ENCODE peak calls at places on chromosomes 6 and 20, in six cellular contexts. One of them, this sample, is unnamed.

GRCh38 chr6:115910147-115910546 is 150.5 kb downstream of the FRK start:
- DNase-seq in upper lobe of right lung: no peak
- DNase-seq in RPMI7951: peak
- DNase-seq in hippocampal formation: no peak
- DNase-seq in small intestine: no peak
- DNase-seq in naive thymus-derived CD8-positive, alpha-beta T cell: no peak
- DNase-seq in this sample: no peak

GRCh38 chr6:89057759-89058158 is 22.8 kb upstream of the PNRC1 start:
- DNase-seq in upper lobe of right lung: no peak
- DNase-seq in hippocampal formation: no peak
- DNase-seq in RPMI7951: no peak
- DNase-seq in naive thymus-derived CD8-positive, alpha-beta T cell: no peak
- DNase-seq in small intestine: no peak
- DNase-seq in this sample: no peak

GRCh38 chr6:34068462-34069044 is 77.3 kb downstream of the GRM4 start:
- DNase-seq in RPMI7951: no peak
- DNase-seq in small intestine: no peak
- DNase-seq in naive thymus-derived CD8-positive, alpha-beta T cell: no peak
- DNase-seq in upper lobe of right lung: no peak
- DNase-seq in hippocampal formation: no peak
- DNase-seq in this sample: no peak

GRCh38 chr6:49898904-49899566 is 32.7 kb upstream of the CRISP1 start:
- DNase-seq in upper lobe of right lung: no peak
- DNase-seq in naive thymus-derived CD8-positive, alpha-beta T cell: no peak
- DNase-seq in hippocampal formation: no peak
- DNase-seq in RPMI7951: no peak
- DNase-seq in small intestine: no peak
- DNase-seq in this sample: no peak

GRCh38 chr6:131565041-131565440 is 8.0 kb upstream of the ARG1 start:
- DNase-seq in RPMI7951: no peak
- DNase-seq in hippocampal formation: no peak
- DNase-seq in upper lobe of right lung: no peak
- DNase-seq in naive thymus-derived CD8-positive, alpha-beta T cell: no peak
- DNase-seq in small intestine: no peak
- DNase-seq in this sample: no peak

GRCh38 chr6:137863126-137863996 is 3.7 kb upstream of the TNFAIP3 start:
- DNase-seq in RPMI7951: no peak
- DNase-seq in small intestine: no peak
- DNase-seq in hippocampal formation: no peak
- DNase-seq in upper lobe of right lung: no peak
- DNase-seq in naive thymus-derived CD8-positive, alpha-beta T cell: no peak
- DNase-seq in this sample: no peak

GRCh38 chr20:57432874-57433491 is 41.8 kb downstream of the RBM38 start:
- DNase-seq in small intestine: peak
- DNase-seq in RPMI7951: peak
- DNase-seq in hippocampal formation: no peak
- DNase-seq in upper lobe of right lung: peak
- DNase-seq in naive thymus-derived CD8-positive, alpha-beta T cell: peak
- DNase-seq in this sample: no peak

GRCh38 chr20:21513881-21514540 is at the start of gene NKX2-2:
- DNase-seq in hippocampal formation: peak
- DNase-seq in RPMI7951: peak
- DNase-seq in naive thymus-derived CD8-positive, alpha-beta T cell: no peak
- DNase-seq in upper lobe of right lung: no peak
- DNase-seq in small intestine: no peak
- DNase-seq in this sample: no peak

GRCh38 chr6:16059496-16059895 is 69.4 kb upstream of the MYLIP start:
- DNase-seq in RPMI7951: no peak
- DNase-seq in naive thymus-derived CD8-positive, alpha-beta T cell: no peak
- DNase-seq in upper lobe of right lung: no peak
- DNase-seq in small intestine: no peak
- DNase-seq in hippocampal formation: no peak
- DNase-seq in this sample: no peak

GRCh38 chr20:8662433-8662954 is 406.4 kb upstream of the PLCB4 start:
- DNase-seq in small intestine: no peak
- DNase-seq in upper lobe of right lung: no peak
- DNase-seq in hippocampal formation: no peak
- DNase-seq in naive thymus-derived CD8-positive, alpha-beta T cell: no peak
- DNase-seq in RPMI7951: no peak
- DNase-seq in this sample: no peak

GRCh38 chr6:33318426-33319073 is 1.0 kb upstream of the ZBTB22 start:
- DNase-seq in naive thymus-derived CD8-positive, alpha-beta T cell: no peak
- DNase-seq in upper lobe of right lung: no peak
- DNase-seq in small intestine: no peak
- DNase-seq in RPMI7951: no peak
- DNase-seq in hippocampal formation: no peak
- DNase-seq in this sample: no peak

GRCh38 chr20:31943052-31943471 is 8.8 kb downstream of the PDRG1 start:
- DNase-seq in naive thymus-derived CD8-positive, alpha-beta T cell: no peak
- DNase-seq in hippocampal formation: peak
- DNase-seq in RPMI7951: no peak
- DNase-seq in small intestine: no peak
- DNase-seq in upper lobe of right lung: no peak
- DNase-seq in this sample: no peak

GRCh38 chr20:38139919-38140753 is 24.9 kb downstream of the TGM2 start:
- DNase-seq in upper lobe of right lung: peak
- DNase-seq in hippocampal formation: no peak
- DNase-seq in RPMI7951: peak
- DNase-seq in small intestine: peak
- DNase-seq in naive thymus-derived CD8-positive, alpha-beta T cell: no peak
- DNase-seq in this sample: no peak

GRCh38 chr6:166308769-166309589 is 787 bp upstream of the PRR18 start:
- DNase-seq in upper lobe of right lung: no peak
- DNase-seq in naive thymus-derived CD8-positive, alpha-beta T cell: no peak
- DNase-seq in hippocampal formation: peak
- DNase-seq in RPMI7951: no peak
- DNase-seq in small intestine: no peak
- DNase-seq in this sample: no peak

GRCh38 chr6:169665289-169665688 is 36.5 kb downstream of the WDR27 start:
- DNase-seq in upper lobe of right lung: no peak
- DNase-seq in small intestine: no peak
- DNase-seq in naive thymus-derived CD8-positive, alpha-beta T cell: no peak
- DNase-seq in RPMI7951: no peak
- DNase-seq in hippocampal formation: no peak
- DNase-seq in this sample: no peak

GRCh38 chr20:35226775-35227681 is 538 bp downstream of the MMP24 start:
- DNase-seq in upper lobe of right lung: peak
- DNase-seq in small intestine: peak
- DNase-seq in hippocampal formation: no peak
- DNase-seq in naive thymus-derived CD8-positive, alpha-beta T cell: peak
- DNase-seq in RPMI7951: peak
- DNase-seq in this sample: peak

GRCh38 chr20:18632196-18632789 is 44.4 kb downstream of the DTD1 start:
- DNase-seq in upper lobe of right lung: peak
- DNase-seq in RPMI7951: peak
- DNase-seq in small intestine: peak
- DNase-seq in naive thymus-derived CD8-positive, alpha-beta T cell: peak
- DNase-seq in hippocampal formation: peak
- DNase-seq in this sample: peak

GRCh38 chr6:52019092-52019491 is 68.3 kb downstream of the PKHD1 start:
- DNase-seq in small intestine: peak
- DNase-seq in naive thymus-derived CD8-positive, alpha-beta T cell: no peak
- DNase-seq in upper lobe of right lung: no peak
- DNase-seq in RPMI7951: no peak
- DNase-seq in hippocampal formation: no peak
- DNase-seq in this sample: no peak